ENCODE peak calls at places on chromosomes 6 and 20, in six cellular contexts. E is adrenal gland, H is A549, O is psoas muscle, J is ovary, D is Peyer's patch. W is an unnamed sample. For H3K4me1, the result is how much of the 10 kb centered on the place peaks cover.

GRCh38 chr6:155493694-155494143 is 38.1 kb upstream of the NOX3 start:
- DNase-seq in E (peak), H (peak), O (peak), J (peak), D (no peak), W (peak)

GRCh38 chr20:50663095-50663821 is 28.1 kb downstream of the RIPOR3 start:
- DNase-seq in E (peak), H (no peak), O (no peak), J (no peak), D (peak), W (no peak)

GRCh38 chr6:71529026-71529425 is 240.4 kb downstream of the OGFRL1 start:
- DNase-seq in E (no peak), H (no peak), O (no peak), J (no peak), D (no peak), W (no peak)

GRCh38 chr20:32685541-32686529 is 12.1 kb upstream of the C20orf203 start:
- DNase-seq in E (no peak), H (no peak), O (peak), J (no peak), D (no peak), W (no peak)

GRCh38 chr20:9582137-9582536 is 67.7 kb downstream of the LAMP5 start:
- DNase-seq in E (no peak), H (no peak), O (no peak), J (no peak), D (no peak), W (no peak)

GRCh38 chr20:61662226-61662945 is 403.3 kb downstream of the TAF4 start:
- DNase-seq in E (no peak), H (peak), O (no peak), J (no peak), D (no peak), W (no peak)

GRCh38 chr6:49552596-49552995 is 2.1 kb downstream of the C6orf141 start:
- DNase-seq in E (no peak), H (no peak), O (no peak), J (no peak), D (no peak), W (no peak)

GRCh38 chr6:163572612-163573011 is 158.1 kb downstream of the QKI start:
- DNase-seq in E (no peak), H (peak), O (no peak), J (no peak), D (no peak), W (no peak)

GRCh38 chr20:44198872-44199271 is 11.7 kb downstream of the OSER1 start:
- DNase-seq in E (no peak), H (no peak), O (no peak), J (no peak), D (no peak), W (no peak)

GRCh38 chr6:112231609-112232060 is 22.7 kb downstream of the LAMA4 start:
- DNase-seq in E (no peak), H (no peak), O (no peak), J (no peak), D (no peak), W (no peak)

GRCh38 chr6:110816677-110817076 is 1.4 kb upstream of the CDK19 start:
- DNase-seq in E (peak), H (no peak), O (no peak), J (no peak), D (no peak), W (no peak)

GRCh38 chr20:1033751-1034419 is 31.8 kb upstream of the RSPO4 start:
- DNase-seq in E (no peak), H (no peak), O (no peak), J (no peak), D (no peak), W (peak)

GRCh38 chr20:20366551-20366895 is 1.4 kb upstream of the INSM1 start:
- DNase-seq in E (no peak), H (no peak), O (no peak), J (no peak), D (no peak), W (no peak)
- H3K4me3 ChIP-seq in E (no peak), H (no peak), O (peak), J (no peak), D (no peak), W (no peak)

GRCh38 chr20:17637413-17637780 is 44.6 kb downstream of the RRBP1 start:
- DNase-seq in E (no peak), H (no peak), O (no peak), J (no peak), D (no peak), W (no peak)
- H3K4me1 ChIP-seq in E (under half), H (under half), O (under half), J (under half), D (under half), W (under half)

GRCh38 chr6:157221049-157221816 is 102.1 kb downstream of the TMEM242 start:
- DNase-seq in E (peak), H (peak), O (peak), J (peak), D (peak), W (peak)
- H3K4me3 ChIP-seq in E (peak), H (peak), O (peak), J (peak), D (peak), W (peak)

GRCh38 chr6:52573295-52573694 is 3.6 kb downstream of the TRAM2 start:
- DNase-seq in E (no peak), H (no peak), O (no peak), J (no peak), D (no peak), W (peak)
- H3K4me1 ChIP-seq in E (under half), H (under half), O (under half), J (under half), D (under half), W (half or more)

W was measured in HAP-1.